ENCODE peak calls at places on chromosomes 11 and 22, in ten cellular contexts. M is COR-L47; O is lower lobe of right lung; F is WTC11; W is cardiac fibroblast; L is NCI-H1417; A is stimulated activated naive B cell treated with anti-CD40 and anti-IgM and Interleukin-4, amounts not matched to agents 10 μg/mL and 1 μg/mL and 100 μg/mL, for 72 hours; S is NCI-H510A; B is activated CD8-positive, alpha-beta memory T cell treated with anti-CD3 and anti-CD28 coated beads for 24 hours; Q is HCT116. C is an unnamed sample.

GRCh38 chr22:48356731-48357130 is 1470.9 kb downstream of the BRD1 start:
- DNase-seq in A (no peak), F (no peak), W (no peak), M (no peak), S (no peak), Q (no peak), L (no peak), B (no peak), O (no peak), C (no peak)

GRCh38 chr11:393219-394033 is 583 bp upstream of the PKP3 start:
- DNase-seq in L (no peak), S (no peak), B (no peak), W (peak), O (peak), F (no peak), Q (peak), M (no peak), A (no peak), C (no peak)

GRCh38 chr11:133339495-133340140 is 192.7 kb downstream of the OPCML start:
- DNase-seq in A (no peak), L (no peak), F (no peak), S (no peak), B (no peak), O (no peak), M (no peak), W (no peak), Q (no peak), C (no peak)

GRCh38 chr22:26674211-26675190 is 17.1 kb downstream of the MIAT start:
- DNase-seq in B (no peak), W (no peak), Q (no peak), F (no peak), L (peak), A (no peak), O (no peak), M (no peak), S (no peak), C (no peak)

GRCh38 chr11:10770626-10771254 is 19.7 kb downstream of the CTR9 start:
- DNase-seq in S (no peak), M (peak), B (no peak), W (peak), L (peak), Q (peak), F (peak), O (no peak), A (no peak), C (no peak)

GRCh38 chr11:109490953-109491733 is 69.2 kb downstream of the C11orf87 start:
- DNase-seq in M (no peak), O (no peak), S (no peak), B (no peak), A (no peak), W (no peak), F (no peak), L (no peak), Q (no peak), C (no peak)

GRCh38 chr11:61961570-61962212 is 5.7 kb downstream of the FTH1 start:
- DNase-seq in O (no peak), M (no peak), F (no peak), S (no peak), B (peak), W (peak), A (no peak), L (no peak), Q (no peak), C (no peak)

GRCh38 chr11:61516675-61517516 is 8.3 kb downstream of the LRRC10B start:
- DNase-seq in A (peak), Q (no peak), W (peak), F (peak), B (peak), L (peak), S (no peak), M (no peak), O (no peak), C (no peak)

GRCh38 chr11:66388746-66389386 is 17.3 kb upstream of the SLC29A2 start:
- DNase-seq in S (peak), A (peak), F (peak), Q (peak), M (peak), B (peak), O (peak), W (peak), L (peak), C (no peak)

GRCh38 chr22:44840611-44841322 is 88.4 kb downstream of the ARHGAP8 start:
- DNase-seq in B (no peak), M (no peak), Q (no peak), O (no peak), W (no peak), S (no peak), A (no peak), F (no peak), L (no peak), C (no peak)

GRCh38 chr11:17015639-17016125 is 1.5 kb upstream of the PLEKHA7 start:
- DNase-seq in A (no peak), M (no peak), Q (no peak), L (no peak), W (peak), O (no peak), F (no peak), S (no peak), B (peak), C (no peak)

GRCh38 chr11:58059011-58059358 is 28.2 kb downstream of the OR6Q1 start:
- DNase-seq in O (no peak), W (peak), Q (no peak), A (no peak), L (no peak), B (no peak), S (no peak), F (no peak), M (no peak), C (no peak)

GRCh38 chr11:86115542-86116385 is 46.9 kb upstream of the PICALM start:
- DNase-seq in M (no peak), B (peak), O (no peak), A (no peak), Q (no peak), L (no peak), S (no peak), F (no peak), W (peak), C (no peak)

GRCh38 chr11:37364246-37364839 is 766.3 kb upstream of the RAG2 start:
- DNase-seq in Q (no peak), F (no peak), L (no peak), M (no peak), O (no peak), W (no peak), A (no peak), B (no peak), S (no peak), C (no peak)

GRCh38 chr22:32583921-32584335 is 109.3 kb downstream of the FBXO7 start:
- DNase-seq in O (no peak), F (no peak), S (no peak), A (no peak), W (no peak), Q (no peak), L (no peak), M (no peak), B (no peak), C (no peak)

GRCh38 chr11:35357893-35358292 is 61.5 kb downstream of the SLC1A2 start:
- DNase-seq in B (no peak), S (no peak), F (no peak), O (no peak), Q (no peak), L (no peak), A (no peak), W (peak), M (no peak), C (no peak)

C was measured in NCI-H1436 treated with DMSO at 0.1 percent for 48 hours.